ENCODE peak calls at places on chromosomes 12 and 14, in seven cellular contexts. I is heart left ventricle, D is lower leg skin, A is H54, Z is ovary, L is tibial nerve, Q is HepG2. J is an unnamed sample.
A peak's percentile ranks its signal among the peaks of the same experiment; 100 is the strongest.

GRCh38 chr12:48779869-48780268 is 9.0 kb downstream of the ADCY6 start:
- DNase-seq in A (no peak), L (no peak), Z (peak; percentile 84), Q (no peak), D (no peak), I (peak; percentile 86), J (peak; percentile 91)

GRCh38 chr12:5433081-5433839 is 1.4 kb downstream of the NTF3 start:
- DNase-seq in Q (no peak), A (no peak), L (no peak), I (peak; percentile 40), D (no peak), Z (peak; percentile 49), J (no peak)

GRCh38 chr12:108668532-108668931 is 34.8 kb upstream of the SELPLG start:
- DNase-seq in L (no peak), D (no peak), I (no peak), Z (no peak), A (no peak), Q (no peak), J (no peak)

GRCh38 chr12:92543359-92543758 is 159.4 kb upstream of the PLEKHG7 start:
- DNase-seq in D (no peak), A (no peak), Q (peak; percentile 8), I (no peak), L (no peak), Z (no peak), J (no peak)

GRCh38 chr12:124232654-124232987 is 62.3 kb upstream of the RFLNA start:
- DNase-seq in A (no peak), I (no peak), L (no peak), D (no peak), Q (no peak), Z (no peak), J (no peak)

GRCh38 chr12:131711551-131712205 is 788 bp downstream of the SFSWAP start:
- DNase-seq in Q (no peak), D (no peak), Z (no peak), A (no peak), L (no peak), I (no peak), J (peak; percentile 38)

GRCh38 chr12:96224219-96224615 is 30.0 kb downstream of the ELK3 start:
- DNase-seq in A (no peak), Z (no peak), L (no peak), I (no peak), Q (no peak), D (no peak), J (no peak)

GRCh38 chr12:32997471-32997870 is 100.9 kb upstream of the PKP2 start:
- DNase-seq in I (no peak), L (no peak), D (no peak), Q (no peak), A (no peak), Z (no peak), J (no peak)

GRCh38 chr14:22485178-22485577 is 103.8 kb downstream of the DAD1 start:
- DNase-seq in A (no peak), Q (no peak), Z (no peak), D (no peak), L (no peak), I (no peak), J (no peak)

DNA sequence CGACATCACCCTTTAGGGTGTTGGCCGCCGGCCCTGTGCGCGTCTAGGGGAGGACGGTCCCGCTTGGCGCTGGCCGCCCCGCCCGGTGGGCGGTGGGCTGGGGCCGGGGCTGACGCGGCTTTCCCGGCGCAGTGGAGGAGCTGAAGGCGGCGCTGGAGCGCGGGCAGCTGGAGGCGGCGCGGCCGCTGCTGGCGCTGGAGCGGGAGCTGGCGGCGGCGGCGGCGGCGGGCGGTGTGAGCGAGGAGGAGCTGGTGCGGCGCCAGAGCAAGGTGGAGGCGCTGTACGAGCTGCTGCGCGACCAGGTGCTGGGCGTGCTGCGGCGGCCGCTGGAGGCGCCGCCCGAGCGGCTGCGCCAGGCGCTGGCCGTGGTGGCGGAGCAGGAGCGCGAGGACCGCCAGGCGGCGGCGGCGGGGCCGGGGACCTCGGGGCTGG is 3.6 kb downstream of the TNFAIP2 start:
- DNase-seq in Z (peak; percentile 55), Q (peak; percentile 63), D (no peak), L (no peak), I (peak; percentile 45), A (no peak), J (no peak)
- TF ChIP-seq POLR2A in Z (no peak), Q (no peak), D (no peak), L (no peak), I (no peak), A (no peak), J (no peak)

GRCh38 chr14:99479903-99480855 is 480 bp downstream of the SETD3 start:
- DNase-seq in A (peak; percentile 52), I (peak; percentile 67), D (peak; percentile 43), Q (peak; percentile 16), Z (peak; percentile 56), L (no peak), J (peak; percentile 84)
- TF ChIP-seq POLR2A in A (peak; percentile 22), I (peak; percentile 71), D (no peak), Q (no peak), Z (peak; percentile 43), L (peak; percentile 42), J (peak; percentile 46)

GRCh38 chr14:90759370-90760054 is 56.7 kb downstream of the TTC7B start:
- DNase-seq in D (no peak), L (no peak), A (no peak), Q (no peak), I (no peak), Z (no peak), J (peak; percentile 81)

GRCh38 chr14:90756755-90757345 is 59.4 kb downstream of the TTC7B start:
- DNase-seq in A (no peak), D (no peak), I (no peak), L (no peak), Z (no peak), Q (no peak), J (peak; percentile 39)

GRCh38 chr14:90757452-90757851 is 58.8 kb downstream of the TTC7B start:
- DNase-seq in A (no peak), I (no peak), Q (no peak), D (no peak), Z (no peak), L (no peak), J (peak; percentile 11)

GRCh38 chr14:90758959-90759358 is 57.3 kb downstream of the TTC7B start:
- DNase-seq in D (peak; percentile 54), Q (no peak), L (peak; percentile 43), A (no peak), I (peak; percentile 78), Z (peak; percentile 44), J (peak; percentile 12)

DNA sequence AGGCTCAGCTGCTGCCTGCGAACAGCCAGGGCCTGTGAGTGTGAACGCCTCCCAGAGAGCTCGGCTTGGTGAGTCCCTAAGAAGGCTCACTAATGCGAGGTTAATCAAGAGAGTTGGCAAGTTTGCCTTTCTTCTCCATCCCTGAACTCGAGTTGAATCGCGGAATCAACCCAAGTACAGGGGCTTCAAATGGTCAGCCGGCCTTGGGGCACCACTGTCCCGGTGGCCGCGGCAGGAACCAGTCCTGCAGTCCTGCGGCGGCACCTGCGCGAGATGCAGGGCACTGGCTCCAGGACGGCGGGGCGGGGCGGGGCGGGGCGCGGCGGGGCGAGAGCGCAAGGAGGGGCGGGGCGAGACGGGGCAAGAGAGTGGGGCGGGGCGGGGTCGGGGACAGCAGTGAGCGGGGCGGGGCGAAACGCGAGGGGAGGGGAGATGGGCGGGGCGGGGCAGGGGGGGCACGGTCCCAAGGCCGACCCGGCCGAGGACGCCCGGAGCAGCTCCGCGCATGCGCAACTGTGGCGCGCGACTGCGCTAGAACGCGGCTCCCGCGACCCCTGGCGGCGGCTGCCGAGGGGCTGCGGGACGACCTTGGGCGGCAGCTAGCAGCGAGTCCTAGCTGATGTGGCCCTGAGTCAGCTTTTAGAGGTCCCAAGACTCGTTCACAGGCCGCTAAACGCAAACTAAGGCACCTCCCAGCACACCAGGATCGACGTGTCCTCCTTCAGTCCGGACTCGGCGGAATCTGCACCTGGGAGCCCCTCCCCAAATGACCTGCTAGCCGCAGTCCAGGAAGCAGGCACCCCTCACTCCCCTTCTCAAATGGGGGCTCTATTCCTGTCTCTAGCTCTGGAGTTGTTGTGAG is 58.0 kb downstream of the TTC7B start:
- DNase-seq in D (peak; percentile 83), Z (peak; percentile 90), L (peak; percentile 86), Q (peak; percentile 79), A (peak; percentile 99), I (peak; percentile 93), J (peak; percentile 91)
- TF ChIP-seq POLR2A in D (no peak), Z (peak; percentile 53), L (peak; percentile 55), Q (peak; percentile 57), A (no peak), I (peak; percentile 57), J (peak; percentile 35)

GRCh38 chr12:71536939-71537622 is 97.5 kb downstream of the LGR5 start:
- DNase-seq in L (no peak), A (no peak), D (no peak), I (no peak), Q (peak; percentile 96), Z (no peak), J (no peak)
- TF ChIP-seq POLR2A in L (no peak), A (no peak), D (no peak), I (no peak), Q (no peak), Z (no peak), J (no peak)